ENCODE peak calls at places on chromosomes 5 and 9, in seven cellular contexts. One of them, this sample, is unnamed. For H3K27me3, the result is how much of the 10 kb centered on the place peaks cover.

GRCh38 chr5:98989723-98990122 is 60.9 kb upstream of the CHD1 start:
- DNase-seq in fibroblast of lung: no peak
- DNase-seq in astrocyte: no peak
- DNase-seq in HepG2: no peak
- DNase-seq in GM12878: no peak
- DNase-seq in right lobe of liver: no peak
- DNase-seq in CD4-positive, alpha-beta T cell: no peak
- DNase-seq in this sample: no peak

GRCh38 chr5:68898961-68899471 is 194.8 kb upstream of the SLC30A5 start:
- DNase-seq in astrocyte: peak
- DNase-seq in right lobe of liver: no peak
- DNase-seq in CD4-positive, alpha-beta T cell: no peak
- DNase-seq in fibroblast of lung: peak
- DNase-seq in HepG2: no peak
- DNase-seq in GM12878: no peak
- DNase-seq in this sample: peak

GRCh38 chr5:84403773-84404172 is 19.1 kb upstream of the EDIL3 start:
- DNase-seq in right lobe of liver: no peak
- DNase-seq in astrocyte: peak
- DNase-seq in HepG2: no peak
- DNase-seq in CD4-positive, alpha-beta T cell: no peak
- DNase-seq in GM12878: no peak
- DNase-seq in fibroblast of lung: peak
- DNase-seq in this sample: peak

GRCh38 chr5:142644127-142644526 is 41.8 kb downstream of the FGF1 start:
- DNase-seq in fibroblast of lung: no peak
- DNase-seq in GM12878: no peak
- DNase-seq in right lobe of liver: no peak
- DNase-seq in HepG2: no peak
- DNase-seq in astrocyte: no peak
- DNase-seq in CD4-positive, alpha-beta T cell: no peak
- DNase-seq in this sample: peak

GRCh38 chr9:122318284-122318683 is 52.5 kb upstream of the PTGS1 start:
- DNase-seq in CD4-positive, alpha-beta T cell: no peak
- DNase-seq in right lobe of liver: no peak
- DNase-seq in astrocyte: peak
- DNase-seq in GM12878: no peak
- DNase-seq in HepG2: no peak
- DNase-seq in fibroblast of lung: peak
- DNase-seq in this sample: no peak

GRCh38 chr5:119578937-119579336 is 50.4 kb upstream of the FAM170A start:
- DNase-seq in fibroblast of lung: peak
- DNase-seq in astrocyte: no peak
- DNase-seq in CD4-positive, alpha-beta T cell: no peak
- DNase-seq in HepG2: peak
- DNase-seq in right lobe of liver: no peak
- DNase-seq in GM12878: no peak
- DNase-seq in this sample: peak

GRCh38 chr9:27538668-27539067 is 9.1 kb upstream of the MOB3B start:
- DNase-seq in GM12878: no peak
- DNase-seq in CD4-positive, alpha-beta T cell: no peak
- DNase-seq in HepG2: no peak
- DNase-seq in astrocyte: no peak
- DNase-seq in fibroblast of lung: no peak
- DNase-seq in right lobe of liver: no peak
- DNase-seq in this sample: no peak

GRCh38 chr5:95731571-95732554 is 727 bp downstream of the RHOBTB3 start:
- DNase-seq in GM12878: no peak
- DNase-seq in astrocyte: peak
- DNase-seq in right lobe of liver: peak
- DNase-seq in CD4-positive, alpha-beta T cell: peak
- DNase-seq in HepG2: peak
- DNase-seq in fibroblast of lung: peak
- DNase-seq in this sample: peak

GRCh38 chr9:105296889-105297288 is 52.4 kb downstream of the SLC44A1 start:
- DNase-seq in CD4-positive, alpha-beta T cell: no peak
- DNase-seq in fibroblast of lung: peak
- DNase-seq in right lobe of liver: no peak
- DNase-seq in astrocyte: peak
- DNase-seq in GM12878: no peak
- DNase-seq in HepG2: peak
- DNase-seq in this sample: peak

GRCh38 chr9:122097679-122098315 is 4.7 kb upstream of the TTLL11 start:
- DNase-seq in HepG2: no peak
- DNase-seq in astrocyte: no peak
- DNase-seq in fibroblast of lung: peak
- DNase-seq in GM12878: no peak
- DNase-seq in right lobe of liver: no peak
- DNase-seq in CD4-positive, alpha-beta T cell: no peak
- DNase-seq in this sample: no peak

GRCh38 chr9:14222149-14222835 is 91.6 kb downstream of the NFIB start:
- DNase-seq in astrocyte: no peak
- DNase-seq in CD4-positive, alpha-beta T cell: no peak
- DNase-seq in right lobe of liver: no peak
- DNase-seq in GM12878: no peak
- DNase-seq in HepG2: no peak
- DNase-seq in fibroblast of lung: no peak
- DNase-seq in this sample: peak

GRCh38 chr5:159965031-159965837 is 43.7 kb upstream of the TTC1 start:
- DNase-seq in right lobe of liver: peak
- DNase-seq in astrocyte: peak
- DNase-seq in HepG2: peak
- DNase-seq in GM12878: no peak
- DNase-seq in CD4-positive, alpha-beta T cell: no peak
- DNase-seq in fibroblast of lung: peak
- DNase-seq in this sample: peak

GRCh38 chr9:90142580-90142979 is 500.0 kb downstream of the DIRAS2 start:
- DNase-seq in right lobe of liver: peak
- DNase-seq in CD4-positive, alpha-beta T cell: peak
- DNase-seq in HepG2: peak
- DNase-seq in GM12878: no peak
- DNase-seq in fibroblast of lung: peak
- DNase-seq in astrocyte: peak
- DNase-seq in this sample: peak

GRCh38 chr5:124105326-124105725 is 593.3 kb downstream of the CSNK1G3 start:
- DNase-seq in CD4-positive, alpha-beta T cell: no peak
- DNase-seq in astrocyte: no peak
- DNase-seq in GM12878: no peak
- DNase-seq in HepG2: no peak
- DNase-seq in right lobe of liver: no peak
- DNase-seq in fibroblast of lung: no peak
- DNase-seq in this sample: no peak

GRCh38 chr5:72224946-72225427 is 95.1 kb downstream of the MRPS27 start:
- DNase-seq in HepG2: no peak
- DNase-seq in CD4-positive, alpha-beta T cell: no peak
- DNase-seq in astrocyte: peak
- DNase-seq in GM12878: no peak
- DNase-seq in right lobe of liver: no peak
- DNase-seq in fibroblast of lung: no peak
- DNase-seq in this sample: no peak

GRCh38 chr9:76634356-76635054 is 129.7 kb upstream of the PCA3 start:
- DNase-seq in astrocyte: peak
- DNase-seq in CD4-positive, alpha-beta T cell: no peak
- DNase-seq in right lobe of liver: no peak
- DNase-seq in HepG2: peak
- DNase-seq in GM12878: no peak
- DNase-seq in fibroblast of lung: peak
- DNase-seq in this sample: peak

GRCh38 chr9:98593354-98594253 is 115.1 kb downstream of the GABBR2 start:
- DNase-seq in HepG2: no peak
- DNase-seq in right lobe of liver: no peak
- DNase-seq in astrocyte: no peak
- DNase-seq in GM12878: no peak
- DNase-seq in fibroblast of lung: no peak
- DNase-seq in CD4-positive, alpha-beta T cell: no peak
- DNase-seq in this sample: no peak

GRCh38 chr5:2039180-2039531 is 156.4 kb upstream of the IRX4 start:
- DNase-seq in CD4-positive, alpha-beta T cell: no peak
- DNase-seq in astrocyte: no peak
- DNase-seq in right lobe of liver: no peak
- DNase-seq in fibroblast of lung: no peak
- DNase-seq in HepG2: no peak
- DNase-seq in GM12878: no peak
- DNase-seq in this sample: no peak

GRCh38 chr5:16889203-16889971 is 46.7 kb downstream of the MYO10 start:
- DNase-seq in GM12878: no peak
- DNase-seq in astrocyte: peak
- DNase-seq in CD4-positive, alpha-beta T cell: no peak
- DNase-seq in right lobe of liver: no peak
- DNase-seq in fibroblast of lung: peak
- DNase-seq in HepG2: no peak
- DNase-seq in this sample: peak

GRCh38 chr9:108885643-108886348 is 23.7 kb downstream of the ACTL7A start:
- DNase-seq in fibroblast of lung: peak
- DNase-seq in HepG2: peak
- DNase-seq in right lobe of liver: peak
- DNase-seq in CD4-positive, alpha-beta T cell: no peak
- DNase-seq in GM12878: peak
- DNase-seq in astrocyte: peak
- DNase-seq in this sample: peak

GRCh38 chr9:93620881-93621820 is 44.8 kb downstream of the PHF2 start:
- DNase-seq in fibroblast of lung: no peak
- DNase-seq in right lobe of liver: peak
- DNase-seq in HepG2: no peak
- DNase-seq in astrocyte: no peak
- DNase-seq in CD4-positive, alpha-beta T cell: no peak
- DNase-seq in GM12878: no peak
- DNase-seq in this sample: no peak

DNA sequence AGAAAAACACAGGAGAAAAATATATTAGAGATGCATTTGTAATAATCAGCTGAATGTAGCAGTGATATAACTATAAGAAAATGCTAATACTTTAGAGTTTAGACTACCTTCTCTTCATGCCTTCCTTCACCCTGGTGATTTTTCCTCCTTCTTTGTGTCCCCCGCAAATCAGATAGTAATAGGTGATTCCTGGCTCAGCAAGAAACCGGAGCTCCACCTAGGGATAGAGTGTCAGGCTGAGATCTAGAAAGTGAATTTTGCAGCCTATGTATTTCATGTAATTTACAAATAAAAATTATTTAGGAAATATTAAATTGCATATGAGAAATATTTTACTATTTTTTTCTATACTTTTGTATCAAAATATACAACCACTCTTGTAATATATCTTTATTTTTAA is 109.8 kb upstream of the ST8SIA4 start:
- DNase-seq in right lobe of liver: no peak
- DNase-seq in fibroblast of lung: no peak
- DNase-seq in CD4-positive, alpha-beta T cell: no peak
- DNase-seq in GM12878: no peak
- DNase-seq in astrocyte: no peak
- DNase-seq in HepG2: no peak
- DNase-seq in this sample: no peak
- TF ChIP-seq CTCF in right lobe of liver: no peak
- TF ChIP-seq CTCF in fibroblast of lung: no peak
- TF ChIP-seq CTCF in CD4-positive, alpha-beta T cell: peak
- TF ChIP-seq CTCF in GM12878: peak
- TF ChIP-seq CTCF in astrocyte: no peak
- TF ChIP-seq CTCF in HepG2: no peak
- TF ChIP-seq CTCF in this sample: no peak

GRCh38 chr9:126521551-126521950 is 92.2 kb upstream of the LMX1B start:
- DNase-seq in HepG2: no peak
- DNase-seq in astrocyte: no peak
- DNase-seq in GM12878: no peak
- DNase-seq in CD4-positive, alpha-beta T cell: no peak
- DNase-seq in right lobe of liver: no peak
- DNase-seq in fibroblast of lung: no peak
- DNase-seq in this sample: no peak
- H3K27me3 ChIP-seq in HepG2: under half
- H3K27me3 ChIP-seq in astrocyte: half or more
- H3K27me3 ChIP-seq in GM12878: under half
- H3K27me3 ChIP-seq in CD4-positive, alpha-beta T cell: under half
- H3K27me3 ChIP-seq in right lobe of liver: under half
- H3K27me3 ChIP-seq in fibroblast of lung: under half
- H3K27me3 ChIP-seq in this sample: under half

DNA sequence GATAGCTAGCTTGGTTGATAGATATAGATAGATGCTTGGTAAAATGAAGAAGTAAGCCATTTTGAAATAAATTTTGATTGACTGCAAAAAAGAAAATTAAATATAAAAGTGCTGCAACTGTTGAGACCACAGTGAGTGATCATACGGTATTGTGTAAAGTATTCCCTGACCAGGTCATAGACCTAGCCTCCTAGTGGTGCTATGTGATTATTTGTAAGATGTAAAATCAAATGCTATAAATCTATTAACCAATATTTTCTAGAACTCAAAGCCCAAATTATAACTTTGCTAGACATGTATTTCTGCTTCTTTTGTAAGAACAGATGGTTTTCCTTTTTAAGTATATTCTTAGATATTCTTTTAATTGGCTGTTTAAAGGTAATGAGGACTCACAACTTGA is 480.2 kb upstream of the PTPRD start:
- DNase-seq in right lobe of liver: no peak
- DNase-seq in astrocyte: no peak
- DNase-seq in CD4-positive, alpha-beta T cell: no peak
- DNase-seq in fibroblast of lung: no peak
- DNase-seq in HepG2: no peak
- DNase-seq in GM12878: no peak
- DNase-seq in this sample: no peak
- TF ChIP-seq CTCF in right lobe of liver: no peak
- TF ChIP-seq CTCF in astrocyte: no peak
- TF ChIP-seq CTCF in CD4-positive, alpha-beta T cell: no peak
- TF ChIP-seq CTCF in fibroblast of lung: no peak
- TF ChIP-seq CTCF in HepG2: no peak
- TF ChIP-seq CTCF in GM12878: no peak
- TF ChIP-seq CTCF in this sample: no peak

GRCh38 chr9:82554381-82554780 is 508.6 kb downstream of the RASEF start:
- DNase-seq in fibroblast of lung: no peak
- DNase-seq in right lobe of liver: no peak
- DNase-seq in astrocyte: no peak
- DNase-seq in HepG2: no peak
- DNase-seq in GM12878: no peak
- DNase-seq in CD4-positive, alpha-beta T cell: no peak
- DNase-seq in this sample: no peak

GRCh38 chr9:82558855-82559615 is 503.9 kb downstream of the RASEF start:
- DNase-seq in fibroblast of lung: peak
- DNase-seq in astrocyte: peak
- DNase-seq in CD4-positive, alpha-beta T cell: no peak
- DNase-seq in HepG2: peak
- DNase-seq in right lobe of liver: peak
- DNase-seq in GM12878: no peak
- DNase-seq in this sample: peak

GRCh38 chr9:82552784-82553183 is 510.2 kb downstream of the RASEF start:
- DNase-seq in CD4-positive, alpha-beta T cell: no peak
- DNase-seq in GM12878: no peak
- DNase-seq in astrocyte: no peak
- DNase-seq in fibroblast of lung: no peak
- DNase-seq in HepG2: no peak
- DNase-seq in right lobe of liver: no peak
- DNase-seq in this sample: no peak

GRCh38 chr9:82553654-82554366 is 509.1 kb downstream of the RASEF start:
- DNase-seq in HepG2: no peak
- DNase-seq in GM12878: no peak
- DNase-seq in right lobe of liver: no peak
- DNase-seq in CD4-positive, alpha-beta T cell: no peak
- DNase-seq in astrocyte: peak
- DNase-seq in fibroblast of lung: no peak
- DNase-seq in this sample: peak

DNA sequence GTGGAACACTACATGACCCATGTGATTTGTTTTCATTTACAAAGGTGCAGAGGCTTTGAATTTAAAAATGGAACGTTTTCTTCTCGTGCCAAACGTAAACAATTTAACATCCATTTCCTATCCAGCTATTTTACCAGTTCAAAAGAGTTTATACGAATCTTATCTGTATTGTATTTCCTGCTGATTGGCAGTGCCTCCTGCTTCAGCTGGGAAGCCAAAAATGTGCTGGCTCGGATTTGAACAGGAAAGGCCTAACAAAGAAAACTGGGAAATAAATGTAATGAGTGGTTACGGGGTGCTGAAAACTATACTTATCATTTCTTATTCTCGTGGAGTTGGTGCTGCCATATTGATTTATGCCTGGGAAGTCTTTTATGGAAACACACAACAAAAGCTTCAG is 507.5 kb downstream of the RASEF start:
- DNase-seq in HepG2: no peak
- DNase-seq in astrocyte: peak
- DNase-seq in CD4-positive, alpha-beta T cell: no peak
- DNase-seq in right lobe of liver: peak
- DNase-seq in GM12878: no peak
- DNase-seq in fibroblast of lung: no peak
- DNase-seq in this sample: no peak
- H3K27me3 ChIP-seq in HepG2: under half
- H3K27me3 ChIP-seq in astrocyte: under half
- H3K27me3 ChIP-seq in CD4-positive, alpha-beta T cell: under half
- H3K27me3 ChIP-seq in right lobe of liver: under half
- H3K27me3 ChIP-seq in GM12878: under half
- H3K27me3 ChIP-seq in fibroblast of lung: under half
- H3K27me3 ChIP-seq in this sample: under half

This sample was measured in bronchial epithelial cell.